ENCODE peak calls at places on chromosomes 2 and 18, in eight cellular contexts. E is brain pericyte, A is A172, J is EH, I is progenitor cell of endocrine pancreas, L is GM04504, N is RPMI7951, T is amniotic epithelial cell. F is an unnamed sample.

GRCh38 chr18:53971331-53971730 is 253.1 kb downstream of the MBD2 start:
- DNase-seq in J (peak; percentile 19), L (no peak), E (no peak), N (no peak), T (no peak), I (no peak), A (no peak), F (peak; percentile 56)

GRCh38 chr2:163692081-163692480 is 43.7 kb downstream of the FIGN start:
- DNase-seq in N (no peak), I (no peak), A (no peak), L (no peak), J (no peak), E (no peak), T (no peak), F (no peak)

GRCh38 chr18:48997985-48998831 is 47.4 kb upstream of the SMAD7 start:
- DNase-seq in E (peak; percentile 78), I (no peak), A (peak; percentile 93), N (peak; percentile 97), J (peak; percentile 99), T (peak; percentile 89), L (peak; percentile 97), F (peak; percentile 99)

GRCh38 chr2:160220545-160221009 is 20.5 kb upstream of the ITGB6 start:
- DNase-seq in E (no peak), N (no peak), A (no peak), L (no peak), J (no peak), T (no peak), I (no peak), F (peak; percentile 31)

GRCh38 chr2:53629527-53629926 is 138.1 kb upstream of the CHAC2 start:
- DNase-seq in T (no peak), E (no peak), N (no peak), J (peak; percentile 8), I (no peak), L (no peak), A (no peak), F (no peak)

GRCh38 chr2:158006961-158007664 is 94.6 kb upstream of the UPP2 start:
- DNase-seq in I (no peak), A (no peak), E (no peak), J (no peak), T (no peak), N (no peak), L (no peak), F (peak; percentile 9)

GRCh38 chr2:63856302-63856600 is 14.6 kb downstream of the UGP2 start:
- DNase-seq in J (no peak), E (no peak), T (no peak), L (no peak), A (no peak), N (no peak), I (no peak), F (no peak)

GRCh38 chr2:102505290-102505689 is 32.3 kb downstream of the SLC9A4 start:
- DNase-seq in N (no peak), T (no peak), J (no peak), L (no peak), I (no peak), E (no peak), A (no peak), F (no peak)

GRCh38 chr2:158586491-158586890 is 129.7 kb downstream of the PKP4 start:
- DNase-seq in J (peak; percentile 78), L (peak; percentile 19), E (peak; percentile 36), I (no peak), N (peak; percentile 14), A (peak; percentile 11), T (peak; percentile 95), F (peak; percentile 48)

GRCh38 chr18:58671122-58671940 is at the start of gene MALT1:
- DNase-seq in N (peak; percentile 93), I (peak; percentile 95), J (peak; percentile 91), L (peak; percentile 80), A (peak; percentile 61), T (peak; percentile 85), E (peak; percentile 44), F (peak; percentile 91)

GRCh38 chr2:47655563-47655880 is 127.4 kb upstream of the MSH6 start:
- DNase-seq in L (no peak), T (no peak), E (no peak), A (no peak), I (no peak), J (no peak), N (no peak), F (no peak)

GRCh38 chr2:227257820-227258219 is 67.2 kb upstream of the MFF start:
- DNase-seq in I (no peak), L (no peak), E (no peak), J (no peak), A (no peak), N (no peak), T (no peak), F (no peak)

GRCh38 chr18:40072761-40073160 is 1882.3 kb upstream of the PIK3C3 start:
- DNase-seq in E (no peak), L (no peak), I (no peak), J (no peak), T (no peak), A (no peak), N (no peak), F (no peak)

GRCh38 chr2:176149484-176150337 is 1.6 kb upstream of the HOXD4 start:
- DNase-seq in I (no peak), N (no peak), J (no peak), T (no peak), L (no peak), A (no peak), E (no peak), F (no peak)

GRCh38 chr2:198371329-198371728 is 566.9 kb downstream of the PLCL1 start:
- DNase-seq in A (no peak), E (no peak), I (no peak), T (no peak), J (no peak), N (no peak), L (no peak), F (no peak)

GRCh38 chr2:11784310-11784709 is 37.9 kb downstream of the LPIN1 start:
- DNase-seq in N (no peak), L (no peak), I (no peak), T (no peak), A (no peak), J (no peak), E (no peak), F (no peak)

GRCh38 chr2:7031424-7032245 is 114.4 kb downstream of the RNF144A start:
- DNase-seq in E (no peak), N (no peak), T (peak; percentile 76), I (no peak), J (no peak), A (peak; percentile 35), L (no peak), F (peak; percentile 41)

GRCh38 chr2:200288670-200289429 is 17.6 kb upstream of the SPATS2L start:
- DNase-seq in N (peak; percentile 95), J (peak; percentile 92), A (no peak), E (no peak), I (no peak), T (peak; percentile 77), L (peak; percentile 92), F (peak; percentile 80)

GRCh38 chr2:3001595-3002184 is 375.9 kb downstream of the EIPR1 start:
- DNase-seq in T (no peak), I (no peak), N (peak; percentile 57), A (no peak), L (no peak), J (peak; percentile 1), E (no peak), F (peak; percentile 22)